ENCODE peak calls at places on chromosomes 13 and 19, in eight cellular contexts. One of them, this sample, is unnamed.

GRCh38 chr19:29273000-29273691 is 60.2 kb upstream of the UQCRFS1 start:
- DNase-seq in mesenteric fat pad: peak; percentile 35
- DNase-seq in stromal cell of bone marrow: no peak
- DNase-seq in heart right ventricle: no peak
- DNase-seq in Panc1: no peak
- DNase-seq in EL: no peak
- DNase-seq in amniotic stem cell: no peak
- DNase-seq in kidney: no peak
- DNase-seq in this sample: no peak

GRCh38 chr13:52783943-52784342 is 44.3 kb upstream of the CNMD start:
- DNase-seq in mesenteric fat pad: no peak
- DNase-seq in stromal cell of bone marrow: no peak
- DNase-seq in heart right ventricle: no peak
- DNase-seq in Panc1: no peak
- DNase-seq in EL: no peak
- DNase-seq in amniotic stem cell: no peak
- DNase-seq in kidney: no peak
- DNase-seq in this sample: no peak

GRCh38 chr19:43784251-43784980 is 3.6 kb upstream of the KCNN4 start:
- DNase-seq in mesenteric fat pad: no peak
- DNase-seq in stromal cell of bone marrow: peak; percentile 83
- DNase-seq in heart right ventricle: no peak
- DNase-seq in Panc1: no peak
- DNase-seq in EL: peak; percentile 88
- DNase-seq in amniotic stem cell: peak; percentile 42
- DNase-seq in kidney: no peak
- DNase-seq in this sample: peak; percentile 65

GRCh38 chr13:53250272-53250875 is 221.8 kb downstream of the OLFM4 start:
- DNase-seq in mesenteric fat pad: no peak
- DNase-seq in stromal cell of bone marrow: peak; percentile 59
- DNase-seq in heart right ventricle: no peak
- DNase-seq in Panc1: peak; percentile 28
- DNase-seq in EL: peak; percentile 62
- DNase-seq in amniotic stem cell: peak; percentile 57
- DNase-seq in kidney: no peak
- DNase-seq in this sample: peak; percentile 17

GRCh38 chr19:50332264-50333038 is 3.3 kb upstream of the KCNC3 start:
- DNase-seq in mesenteric fat pad: no peak
- DNase-seq in stromal cell of bone marrow: no peak
- DNase-seq in heart right ventricle: no peak
- DNase-seq in Panc1: no peak
- DNase-seq in EL: no peak
- DNase-seq in amniotic stem cell: no peak
- DNase-seq in kidney: peak; percentile 56
- DNase-seq in this sample: no peak

GRCh38 chr19:49763230-49763629 is at the start of gene TSKS:
- DNase-seq in mesenteric fat pad: no peak
- DNase-seq in stromal cell of bone marrow: no peak
- DNase-seq in heart right ventricle: no peak
- DNase-seq in Panc1: no peak
- DNase-seq in EL: no peak
- DNase-seq in amniotic stem cell: no peak
- DNase-seq in kidney: no peak
- DNase-seq in this sample: no peak

GRCh38 chr19:50510121-50510670 is 795 bp downstream of the JOSD2 start:
- DNase-seq in mesenteric fat pad: no peak
- DNase-seq in stromal cell of bone marrow: no peak
- DNase-seq in heart right ventricle: no peak
- DNase-seq in Panc1: no peak
- DNase-seq in EL: no peak
- DNase-seq in amniotic stem cell: no peak
- DNase-seq in kidney: peak; percentile 81
- DNase-seq in this sample: no peak

GRCh38 chr19:2613507-2614295 is 88.8 kb downstream of the GNG7 start:
- DNase-seq in mesenteric fat pad: no peak
- DNase-seq in stromal cell of bone marrow: no peak
- DNase-seq in heart right ventricle: peak; percentile 53
- DNase-seq in Panc1: no peak
- DNase-seq in EL: peak; percentile 47
- DNase-seq in amniotic stem cell: no peak
- DNase-seq in kidney: peak; percentile 84
- DNase-seq in this sample: no peak

GRCh38 chr13:47426126-47426849 is 529.4 kb upstream of the HTR2A start:
- DNase-seq in mesenteric fat pad: no peak
- DNase-seq in stromal cell of bone marrow: peak; percentile 79
- DNase-seq in heart right ventricle: no peak
- DNase-seq in Panc1: peak; percentile 8
- DNase-seq in EL: peak; percentile 50
- DNase-seq in amniotic stem cell: no peak
- DNase-seq in kidney: no peak
- DNase-seq in this sample: peak; percentile 74

GRCh38 chr13:30276178-30276577 is 31.2 kb downstream of the KATNAL1 start:
- DNase-seq in mesenteric fat pad: no peak
- DNase-seq in stromal cell of bone marrow: no peak
- DNase-seq in heart right ventricle: no peak
- DNase-seq in Panc1: no peak
- DNase-seq in EL: no peak
- DNase-seq in amniotic stem cell: no peak
- DNase-seq in kidney: no peak
- DNase-seq in this sample: no peak

This sample was measured in retinal pigment epithelial cell.